ENCODE peak calls at places on chromosomes 12 and 14, in seven cellular contexts. O is right atrium auricular region, X is gastrocnemius medialis, V is heart right ventricle, U is mammary epithelial cell, J is OCI-LY7, I is body of pancreas. P is an unnamed sample.

GRCh38 chr12:92136021-92136735 is 9.5 kb downstream of the BTG1 start:
- DNase-seq in O (no peak), X (no peak), V (no peak), U (no peak), J (no peak), I (peak; percentile 32), P (no peak)

GRCh38 chr12:127253797-127254196 is 1013.2 kb upstream of the TMEM132C start:
- DNase-seq in O (no peak), X (no peak), V (no peak), U (no peak), J (no peak), I (no peak), P (no peak)

GRCh38 chr12:41709463-41710285 is 435.0 kb downstream of the GXYLT1 start:
- DNase-seq in O (no peak), X (no peak), V (no peak), U (peak; percentile 1), J (no peak), I (no peak), P (no peak)

GRCh38 chr12:25929096-25929637 is 29.3 kb upstream of the RASSF8 start:
- DNase-seq in O (no peak), X (no peak), V (no peak), U (peak; percentile 74), J (no peak), I (no peak), P (no peak)

GRCh38 chr12:6953417-6954315 is 2.5 kb downstream of the PTPN6 start:
- DNase-seq in O (no peak), X (peak; percentile 18), V (peak; percentile 79), U (no peak), J (peak; percentile 85), I (no peak), P (peak; percentile 80)

GRCh38 chr12:22121224-22121623 is 75.2 kb downstream of the CMAS start:
- DNase-seq in O (no peak), X (no peak), V (no peak), U (no peak), J (peak; percentile 22), I (no peak), P (no peak)

GRCh38 chr12:93062100-93062419 is 133.0 kb upstream of the EEA1 start:
- DNase-seq in O (no peak), X (no peak), V (no peak), U (no peak), J (no peak), I (no peak), P (no peak)

GRCh38 chr14:40629144-40629543 is 977.5 kb upstream of the LRFN5 start:
- DNase-seq in O (no peak), X (no peak), V (no peak), U (no peak), J (no peak), I (no peak), P (no peak)

GRCh38 chr12:94320109-94320508 is 139.6 kb downstream of the CEP83 start:
- DNase-seq in O (no peak), X (no peak), V (no peak), U (no peak), J (no peak), I (no peak), P (no peak)

GRCh38 chr12:74725154-74725553 is 187.5 kb downstream of the ATXN7L3B start:
- DNase-seq in O (no peak), X (no peak), V (no peak), U (no peak), J (no peak), I (no peak), P (no peak)

GRCh38 chr12:57448669-57449068 is 6.4 kb upstream of the INHBE start:
- DNase-seq in O (no peak), X (no peak), V (no peak), U (no peak), J (no peak), I (no peak), P (no peak)

GRCh38 chr12:92107621-92108131 is 38.0 kb downstream of the BTG1 start:
- DNase-seq in O (no peak), X (no peak), V (no peak), U (no peak), J (no peak), I (no peak), P (no peak)

GRCh38 chr14:36952702-36953101 is 219.7 kb downstream of the SLC25A21 start:
- DNase-seq in O (no peak), X (no peak), V (no peak), U (peak; percentile 82), J (no peak), I (no peak), P (no peak)

DNA sequence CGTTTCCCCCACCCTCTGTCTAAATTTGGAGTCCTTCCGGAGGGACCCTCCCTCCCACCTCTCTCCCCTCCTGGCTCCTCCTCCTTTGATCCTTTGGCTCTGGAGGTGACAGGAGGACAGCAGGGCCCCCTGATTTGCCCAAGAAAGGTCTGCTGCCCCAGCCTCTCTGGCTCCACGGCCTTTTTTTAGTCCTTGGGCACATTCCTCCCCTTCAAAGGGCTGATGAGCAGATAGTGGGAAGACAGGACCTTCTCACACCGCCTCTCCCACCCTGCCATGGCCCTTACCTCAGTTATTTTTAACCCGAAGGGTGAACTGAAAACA is 196 bp upstream of the MYH6 start:
- DNase-seq in O (no peak), X (peak; percentile 72), V (no peak), U (no peak), J (no peak), I (no peak), P (no peak)
- H3K27ac ChIP-seq in O (peak overlapping the region; percentile 91), X (peak overlapping the region; percentile 85), V (peak overlapping the region; percentile 70), U (no peak overlapping the region), J (no peak overlapping the region), I (no peak overlapping the region), P (no peak overlapping the region)

DNA sequence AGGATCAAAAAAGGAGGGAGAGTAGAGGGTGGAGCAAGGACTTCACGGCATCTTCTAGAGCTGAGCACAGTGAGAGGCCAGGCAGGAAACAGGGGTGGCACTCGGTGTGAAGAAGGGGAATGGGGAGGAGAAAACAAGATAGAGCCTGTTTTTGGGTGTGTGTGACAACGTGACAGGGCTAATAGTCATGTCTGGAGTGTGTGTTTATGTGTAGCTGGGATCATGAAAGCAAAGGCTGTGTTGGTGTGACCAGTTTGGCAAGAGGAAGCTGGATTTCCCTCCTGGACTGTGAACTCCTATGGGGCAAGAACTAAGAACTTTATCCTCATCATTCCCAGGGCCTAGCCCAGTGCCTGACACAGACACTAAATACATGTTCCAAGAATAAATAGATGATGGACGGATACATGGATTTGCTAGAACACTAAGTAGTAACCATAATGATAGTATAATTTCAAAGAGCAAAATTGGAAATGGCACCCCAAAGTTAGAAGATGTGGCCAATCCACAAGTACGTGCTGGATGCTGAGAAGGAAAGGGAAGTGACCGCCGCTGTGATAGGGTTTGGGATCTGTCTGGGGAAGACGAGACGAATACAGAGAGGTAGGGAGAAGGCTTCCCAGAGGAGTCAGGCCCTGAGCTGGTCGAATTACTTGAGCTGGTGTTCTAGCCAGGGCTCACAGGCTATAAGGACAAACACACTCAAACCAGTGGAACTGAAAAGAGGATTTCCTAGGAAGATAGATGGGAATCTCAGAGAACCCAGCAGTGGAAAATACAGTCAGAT is 9.6 kb upstream of the ACVR1B start:
- DNase-seq in O (no peak), X (no peak), V (no peak), U (peak; percentile 79), J (no peak), I (no peak), P (no peak)
- H3K4me3 ChIP-seq in O (no peak overlapping the region), X (no peak overlapping the region), V (no peak overlapping the region), U (no peak overlapping the region), J (no peak overlapping the region), I (no peak overlapping the region), P (no peak overlapping the region)

GRCh38 chr14:72644038-72644437 is 249.9 kb downstream of the DPF3 start:
- DNase-seq in O (no peak), X (no peak), V (no peak), U (no peak), J (no peak), I (no peak), P (no peak)

GRCh38 chr14:72644758-72645489 is 249.0 kb downstream of the DPF3 start:
- DNase-seq in O (no peak), X (no peak), V (no peak), U (no peak), J (no peak), I (no peak), P (no peak)

GRCh38 chr14:72641086-72641485 is 252.8 kb downstream of the DPF3 start:
- DNase-seq in O (no peak), X (no peak), V (no peak), U (no peak), J (no peak), I (no peak), P (no peak)

GRCh38 chr14:72645706-72646105 is 248.2 kb downstream of the DPF3 start:
- DNase-seq in O (no peak), X (no peak), V (no peak), U (no peak), J (no peak), I (no peak), P (no peak)

DNA sequence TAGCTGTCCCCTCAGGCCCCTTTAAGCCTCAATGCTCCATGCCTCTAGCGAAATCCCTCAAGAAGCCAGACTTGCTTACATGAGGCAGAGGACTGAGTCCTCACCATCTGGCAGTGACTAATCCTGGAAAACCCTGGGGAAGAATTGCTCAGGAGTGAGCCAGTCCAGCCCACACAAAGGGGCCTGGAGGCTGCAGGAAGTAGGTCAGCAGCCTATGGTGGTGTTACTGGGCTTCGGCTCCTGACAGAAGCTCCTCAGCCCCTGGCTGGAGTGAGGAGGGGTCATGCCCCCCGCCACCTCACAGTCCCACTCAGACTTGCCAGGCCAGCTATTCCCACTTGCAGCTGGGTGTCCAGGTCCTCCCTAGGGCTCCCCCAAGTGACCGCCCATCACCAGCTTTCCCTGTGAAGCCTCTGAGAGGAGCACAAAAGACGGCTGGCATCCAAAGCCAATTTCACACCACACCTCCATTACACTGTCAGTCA is 250.5 kb downstream of the DPF3 start:
- DNase-seq in O (no peak), X (peak; percentile 50), V (peak; percentile 29), U (peak; percentile 96), J (no peak), I (no peak), P (no peak)
- H3K4me1 ChIP-seq in O (no peaks in the 10 kb centered on the region), X (peaks cover 23% of the 10 kb centered on the region), V (peaks cover 6% of the 10 kb centered on the region), U (peaks cover 21% of the 10 kb centered on the region), J (no peaks in the 10 kb centered on the region), I (no peaks in the 10 kb centered on the region), P (no peaks in the 10 kb centered on the region)

GRCh38 chr14:93998871-93999403 is 1.8 kb downstream of the CCDC197 start:
- DNase-seq in O (no peak), X (peak; percentile 41), V (no peak), U (no peak), J (no peak), I (no peak), P (no peak)
- H3K27ac ChIP-seq in O (no peak overlapping the region), X (peak overlapping the region; percentile 97), V (no peak overlapping the region), U (no peak overlapping the region), J (no peak overlapping the region), I (no peak overlapping the region), P (no peak overlapping the region)

GRCh38 chr12:40168868-40169267 is 55.9 kb upstream of the LRRK2 start:
- DNase-seq in O (no peak), X (no peak), V (no peak), U (no peak), J (no peak), I (no peak), P (no peak)
- H3K4me3 ChIP-seq in O (no peak overlapping the region), X (no peak overlapping the region), V (no peak overlapping the region), U (no peak overlapping the region), J (no peak overlapping the region), I (no peak overlapping the region), P (no peak overlapping the region)

GRCh38 chr14:67358914-67359313 is 690 bp downstream of the ATP6V1D start:
- DNase-seq in O (no peak), X (no peak), V (no peak), U (peak; percentile 23), J (no peak), I (no peak), P (no peak)
- H3K4me1 ChIP-seq in O (no peaks in the 10 kb centered on the region), X (peaks cover 50% of the 10 kb centered on the region), V (peaks cover 58% of the 10 kb centered on the region), U (peaks cover 27% of the 10 kb centered on the region), J (peaks cover 39% of the 10 kb centered on the region), I (peaks cover 44% of the 10 kb centered on the region), P (peaks cover 27% of the 10 kb centered on the region)